ENCODE peak calls at places on chromosome 22, in nine cellular contexts. One of them, this sample, is unnamed.

GRCh38 chr22:36183446-36183845 is 18.2 kb downstream of the APOL4 start:
- DNase-seq in DMS 273 treated with DMSO at 0.1 percent for 48 hours: no peak
- DNase-seq in glutamatergic neuron: no peak
- DNase-seq in renal cortical epithelial cell: no peak
- DNase-seq in AG04450: no peak
- DNase-seq in lung: no peak
- DNase-seq in LoVo: no peak
- DNase-seq in Calu3: no peak
- DNase-seq in spleen: no peak
- DNase-seq in this sample: no peak

GRCh38 chr22:28759861-28760560 is 12.5 kb upstream of the CCDC117 start:
- DNase-seq in lung: no peak
- DNase-seq in glutamatergic neuron: no peak
- DNase-seq in AG04450: no peak
- DNase-seq in Calu3: no peak
- DNase-seq in renal cortical epithelial cell: peak; percentile 86
- DNase-seq in LoVo: peak; percentile 49
- DNase-seq in DMS 273 treated with DMSO at 0.1 percent for 48 hours: peak; percentile 39
- DNase-seq in spleen: peak; percentile 14
- DNase-seq in this sample: no peak

GRCh38 chr22:36741204-36741793 is 34.6 kb downstream of the IFT27 start:
- DNase-seq in AG04450: no peak
- DNase-seq in renal cortical epithelial cell: no peak
- DNase-seq in spleen: no peak
- DNase-seq in lung: no peak
- DNase-seq in DMS 273 treated with DMSO at 0.1 percent for 48 hours: no peak
- DNase-seq in Calu3: no peak
- DNase-seq in LoVo: no peak
- DNase-seq in glutamatergic neuron: peak; percentile 48
- DNase-seq in this sample: no peak

GRCh38 chr22:30196867-30197336 is 49.7 kb downstream of the LIF start:
- DNase-seq in DMS 273 treated with DMSO at 0.1 percent for 48 hours: no peak
- DNase-seq in AG04450: no peak
- DNase-seq in spleen: no peak
- DNase-seq in lung: no peak
- DNase-seq in glutamatergic neuron: no peak
- DNase-seq in Calu3: no peak
- DNase-seq in LoVo: no peak
- DNase-seq in renal cortical epithelial cell: no peak
- DNase-seq in this sample: no peak

GRCh38 chr22:19845369-19845722 is 9.3 kb downstream of the GNB1L start:
- DNase-seq in spleen: no peak
- DNase-seq in AG04450: no peak
- DNase-seq in Calu3: no peak
- DNase-seq in lung: no peak
- DNase-seq in DMS 273 treated with DMSO at 0.1 percent for 48 hours: no peak
- DNase-seq in renal cortical epithelial cell: no peak
- DNase-seq in glutamatergic neuron: no peak
- DNase-seq in LoVo: no peak
- DNase-seq in this sample: no peak

GRCh38 chr22:31313366-31314147 is 21.3 kb upstream of the PIK3IP1 start:
- DNase-seq in lung: peak; percentile 90
- DNase-seq in DMS 273 treated with DMSO at 0.1 percent for 48 hours: peak; percentile 29
- DNase-seq in LoVo: peak; percentile 58
- DNase-seq in glutamatergic neuron: peak; percentile 75
- DNase-seq in AG04450: peak; percentile 33
- DNase-seq in spleen: peak; percentile 81
- DNase-seq in renal cortical epithelial cell: peak; percentile 90
- DNase-seq in Calu3: peak; percentile 86
- DNase-seq in this sample: peak; percentile 37

GRCh38 chr22:45284705-45285305 is at the start of gene UPK3A:
- DNase-seq in lung: peak; percentile 80
- DNase-seq in glutamatergic neuron: peak; percentile 75
- DNase-seq in DMS 273 treated with DMSO at 0.1 percent for 48 hours: no peak
- DNase-seq in Calu3: peak; percentile 93
- DNase-seq in AG04450: no peak
- DNase-seq in spleen: peak; percentile 94
- DNase-seq in renal cortical epithelial cell: no peak
- DNase-seq in LoVo: peak; percentile 74
- DNase-seq in this sample: no peak

GRCh38 chr22:44363980-44364749 is 51.4 kb upstream of the SHISAL1 start:
- DNase-seq in AG04450: no peak
- DNase-seq in lung: no peak
- DNase-seq in LoVo: no peak
- DNase-seq in glutamatergic neuron: peak; percentile 27
- DNase-seq in Calu3: no peak
- DNase-seq in renal cortical epithelial cell: no peak
- DNase-seq in spleen: peak; percentile 58
- DNase-seq in DMS 273 treated with DMSO at 0.1 percent for 48 hours: no peak
- DNase-seq in this sample: no peak

GRCh38 chr22:25780673-25781072 is 38.7 kb downstream of the MYO18B start:
- DNase-seq in glutamatergic neuron: peak; percentile 31
- DNase-seq in lung: no peak
- DNase-seq in AG04450: no peak
- DNase-seq in Calu3: no peak
- DNase-seq in renal cortical epithelial cell: no peak
- DNase-seq in LoVo: no peak
- DNase-seq in DMS 273 treated with DMSO at 0.1 percent for 48 hours: peak; percentile 38
- DNase-seq in spleen: no peak
- DNase-seq in this sample: no peak

GRCh38 chr22:22424210-22424800 is 84.2 kb downstream of the ZNF280B start:
- DNase-seq in spleen: no peak
- DNase-seq in DMS 273 treated with DMSO at 0.1 percent for 48 hours: no peak
- DNase-seq in glutamatergic neuron: no peak
- DNase-seq in Calu3: no peak
- DNase-seq in LoVo: no peak
- DNase-seq in lung: no peak
- DNase-seq in AG04450: no peak
- DNase-seq in renal cortical epithelial cell: no peak
- DNase-seq in this sample: no peak

GRCh38 chr22:46985507-46985882 is 223.0 kb downstream of the TBC1D22A start:
- DNase-seq in lung: no peak
- DNase-seq in AG04450: no peak
- DNase-seq in glutamatergic neuron: no peak
- DNase-seq in Calu3: no peak
- DNase-seq in LoVo: no peak
- DNase-seq in spleen: no peak
- DNase-seq in renal cortical epithelial cell: no peak
- DNase-seq in DMS 273 treated with DMSO at 0.1 percent for 48 hours: no peak
- DNase-seq in this sample: no peak

GRCh38 chr22:45688606-45689080 is 17.0 kb downstream of the ATXN10 start:
- DNase-seq in glutamatergic neuron: no peak
- DNase-seq in lung: no peak
- DNase-seq in LoVo: peak; percentile 84
- DNase-seq in DMS 273 treated with DMSO at 0.1 percent for 48 hours: no peak
- DNase-seq in Calu3: peak; percentile 75
- DNase-seq in AG04450: peak; percentile 73
- DNase-seq in spleen: no peak
- DNase-seq in renal cortical epithelial cell: peak; percentile 94
- DNase-seq in this sample: no peak

This sample was measured in nucleus accumbens.